ENCODE peak calls at places on chromosomes 7 and 10, in six cellular contexts. One of them, this sample, is unnamed.
A peak's percentile ranks its signal among the peaks of the same experiment; 100 is the strongest.

GRCh38 chr10:100858742-100859141 is 54.0 kb upstream of the SLF2 start:
- DNase-seq in HEK293T: no peak
- DNase-seq in HepG2: no peak
- DNase-seq in K562: no peak
- DNase-seq in GM12878: no peak
- DNase-seq in A549: no peak
- DNase-seq in this sample: no peak

GRCh38 chr10:3400368-3400767 is 227.8 kb upstream of the PITRM1 start:
- DNase-seq in K562: no peak
- DNase-seq in HEK293T: no peak
- DNase-seq in GM12878: no peak
- DNase-seq in HepG2: no peak
- DNase-seq in A549: no peak
- DNase-seq in this sample: peak; percentile 59

GRCh38 chr10:61397175-61397986 is 55.8 kb downstream of the TMEM26 start:
- DNase-seq in K562: no peak
- DNase-seq in HepG2: no peak
- DNase-seq in GM12878: no peak
- DNase-seq in HEK293T: no peak
- DNase-seq in A549: no peak
- DNase-seq in this sample: peak; percentile 48

GRCh38 chr7:156475666-156476065 is 164.9 kb upstream of the RNF32 start:
- DNase-seq in GM12878: no peak
- DNase-seq in HepG2: no peak
- DNase-seq in A549: peak; percentile 37
- DNase-seq in K562: no peak
- DNase-seq in HEK293T: no peak
- DNase-seq in this sample: peak; percentile 90

GRCh38 chr7:1624999-1625927 is 44.8 kb upstream of the ELFN1 start:
- DNase-seq in HEK293T: no peak
- DNase-seq in GM12878: no peak
- DNase-seq in K562: no peak
- DNase-seq in A549: no peak
- DNase-seq in HepG2: no peak
- DNase-seq in this sample: no peak

GRCh38 chr7:34949356-34949755 is 87.9 kb downstream of the DPY19L1 start:
- DNase-seq in HepG2: no peak
- DNase-seq in K562: no peak
- DNase-seq in A549: no peak
- DNase-seq in HEK293T: no peak
- DNase-seq in GM12878: no peak
- DNase-seq in this sample: peak; percentile 54

GRCh38 chr10:91796332-91797076 is 1.7 kb upstream of the TNKS2 start:
- DNase-seq in HEK293T: peak; percentile 16
- DNase-seq in GM12878: peak; percentile 64
- DNase-seq in HepG2: peak; percentile 4
- DNase-seq in A549: no peak
- DNase-seq in K562: peak; percentile 14
- DNase-seq in this sample: no peak

GRCh38 chr7:155190608-155191536 is 106.8 kb upstream of the INSIG1 start:
- DNase-seq in GM12878: no peak
- DNase-seq in HEK293T: peak; percentile 88
- DNase-seq in A549: peak; percentile 61
- DNase-seq in K562: peak; percentile 91
- DNase-seq in HepG2: no peak
- DNase-seq in this sample: no peak

GRCh38 chr10:21753497-21754270 is 219.7 kb downstream of the MLLT10 start:
- DNase-seq in HepG2: no peak
- DNase-seq in A549: no peak
- DNase-seq in GM12878: no peak
- DNase-seq in K562: no peak
- DNase-seq in HEK293T: no peak
- DNase-seq in this sample: no peak

GRCh38 chr7:147298611-147299043 is 1182.0 kb downstream of the CNTNAP2 start:
- DNase-seq in A549: no peak
- DNase-seq in K562: no peak
- DNase-seq in HepG2: no peak
- DNase-seq in GM12878: no peak
- DNase-seq in HEK293T: no peak
- DNase-seq in this sample: peak; percentile 41

GRCh38 chr10:81874878-81875679 is at the start of gene NRG3:
- DNase-seq in K562: no peak
- DNase-seq in HepG2: no peak
- DNase-seq in HEK293T: peak; percentile 30
- DNase-seq in A549: no peak
- DNase-seq in GM12878: no peak
- DNase-seq in this sample: no peak

GRCh38 chr7:37901236-37901827 is 15.3 kb downstream of the SFRP4 start:
- DNase-seq in HepG2: peak; percentile 56
- DNase-seq in HEK293T: peak; percentile 42
- DNase-seq in A549: peak; percentile 51
- DNase-seq in GM12878: no peak
- DNase-seq in K562: peak; percentile 40
- DNase-seq in this sample: peak; percentile 15

GRCh38 chr10:123157210-123157609 is 3.0 kb downstream of the BUB3 start:
- DNase-seq in HepG2: peak; percentile 67
- DNase-seq in K562: no peak
- DNase-seq in HEK293T: no peak
- DNase-seq in A549: no peak
- DNase-seq in GM12878: no peak
- DNase-seq in this sample: peak; percentile 82

GRCh38 chr10:86594535-86594934 is 59.8 kb upstream of the OPN4 start:
- DNase-seq in HEK293T: no peak
- DNase-seq in HepG2: no peak
- DNase-seq in K562: no peak
- DNase-seq in A549: no peak
- DNase-seq in GM12878: no peak
- DNase-seq in this sample: peak; percentile 60

GRCh38 chr7:12706900-12707536 is 19.6 kb downstream of the ARL4A start:
- DNase-seq in HepG2: no peak
- DNase-seq in HEK293T: no peak
- DNase-seq in GM12878: no peak
- DNase-seq in A549: no peak
- DNase-seq in K562: no peak
- DNase-seq in this sample: peak; percentile 84

GRCh38 chr10:126216221-126216701 is 172.0 kb downstream of the ADAM12 start:
- DNase-seq in HepG2: no peak
- DNase-seq in K562: no peak
- DNase-seq in HEK293T: peak; percentile 69
- DNase-seq in GM12878: no peak
- DNase-seq in A549: no peak
- DNase-seq in this sample: peak; percentile 28

GRCh38 chr10:35259769-35260397 is 76.4 kb upstream of the CCNY start:
- DNase-seq in HepG2: peak; percentile 14
- DNase-seq in A549: peak; percentile 58
- DNase-seq in GM12878: no peak
- DNase-seq in K562: no peak
- DNase-seq in HEK293T: no peak
- DNase-seq in this sample: peak; percentile 98

GRCh38 chr7:51949726-51950644 is 633.4 kb upstream of the COBL start:
- DNase-seq in GM12878: no peak
- DNase-seq in A549: no peak
- DNase-seq in HEK293T: no peak
- DNase-seq in K562: no peak
- DNase-seq in HepG2: no peak
- DNase-seq in this sample: no peak

GRCh38 chr10:12513775-12514663 is 164.7 kb downstream of the CAMK1D start:
- DNase-seq in HEK293T: no peak
- DNase-seq in A549: no peak
- DNase-seq in GM12878: no peak
- DNase-seq in K562: no peak
- DNase-seq in HepG2: no peak
- DNase-seq in this sample: peak; percentile 38

GRCh38 chr10:99540339-99540672 is 7.6 kb downstream of the NKX2-3 start:
- DNase-seq in GM12878: no peak
- DNase-seq in K562: no peak
- DNase-seq in A549: no peak
- DNase-seq in HEK293T: no peak
- DNase-seq in HepG2: no peak
- DNase-seq in this sample: no peak

GRCh38 chr10:18164093-18164492 is 23.9 kb downstream of the CACNB2 start:
- DNase-seq in HepG2: no peak
- DNase-seq in HEK293T: no peak
- DNase-seq in A549: no peak
- DNase-seq in GM12878: no peak
- DNase-seq in K562: no peak
- DNase-seq in this sample: peak; percentile 91

GRCh38 chr10:1425886-1426285 is 311.4 kb downstream of the ADARB2 start:
- DNase-seq in HepG2: no peak
- DNase-seq in HEK293T: no peak
- DNase-seq in K562: no peak
- DNase-seq in A549: no peak
- DNase-seq in GM12878: peak; percentile 50
- DNase-seq in this sample: no peak

GRCh38 chr10:103763374-103764202 is 91.8 kb downstream of the SH3PXD2A start:
- DNase-seq in HepG2: no peak
- DNase-seq in K562: peak; percentile 26
- DNase-seq in HEK293T: no peak
- DNase-seq in A549: no peak
- DNase-seq in GM12878: no peak
- DNase-seq in this sample: peak; percentile 46

GRCh38 chr10:97853006-97853405 is 3.4 kb downstream of the GOLGA7B start:
- DNase-seq in HepG2: no peak
- DNase-seq in K562: no peak
- DNase-seq in A549: no peak
- DNase-seq in GM12878: no peak
- DNase-seq in HEK293T: no peak
- DNase-seq in this sample: no peak

GRCh38 chr7:93442478-93443224 is 131.9 kb downstream of the CALCR start:
- DNase-seq in A549: peak; percentile 28
- DNase-seq in HepG2: peak; percentile 26
- DNase-seq in K562: peak; percentile 69
- DNase-seq in HEK293T: peak; percentile 66
- DNase-seq in GM12878: no peak
- DNase-seq in this sample: peak; percentile 13

DNA sequence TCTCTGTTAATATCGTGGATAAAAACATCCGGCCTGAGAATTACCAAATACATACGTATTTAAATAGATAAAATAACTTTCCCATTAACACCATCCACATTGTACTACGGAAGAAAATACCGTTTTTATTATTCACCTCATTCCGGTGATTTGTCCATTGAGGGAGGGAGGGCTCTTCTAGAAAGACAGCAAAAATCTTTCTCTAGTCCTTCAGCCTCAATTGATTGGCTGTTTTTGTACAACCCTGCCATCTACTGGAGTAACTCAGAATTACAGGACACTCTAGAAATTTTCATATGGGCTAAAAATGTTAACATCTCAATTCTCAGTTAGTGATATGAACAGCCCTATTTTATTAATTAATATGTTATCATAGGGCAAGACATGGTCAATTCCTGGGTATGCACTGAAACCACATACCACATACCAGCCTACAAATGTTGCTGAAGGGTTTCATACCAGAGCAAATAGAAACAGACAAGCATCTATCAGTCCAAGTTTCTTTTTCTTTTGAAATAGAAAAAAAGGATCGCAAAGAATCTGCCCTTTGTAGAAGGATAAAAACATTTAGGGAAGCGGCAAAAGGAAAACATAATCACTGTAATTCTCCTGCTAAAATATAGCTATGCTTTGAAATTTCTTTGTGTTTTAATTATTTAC is 55.8 kb upstream of the CDCA7L start:
- DNase-seq in HepG2: peak; percentile 27
- DNase-seq in A549: peak; percentile 72
- DNase-seq in HEK293T: peak; percentile 71
- DNase-seq in K562: peak; percentile 63
- DNase-seq in GM12878: peak; percentile 13
- DNase-seq in this sample: peak; percentile 80
- TF ChIP-seq BHLHE40 in HepG2: no peak
- TF ChIP-seq BHLHE40 in A549: no peak
- TF ChIP-seq BHLHE40 in HEK293T: no peak
- TF ChIP-seq BHLHE40 in K562: no peak
- TF ChIP-seq BHLHE40 in GM12878: no peak
- TF ChIP-seq BHLHE40 in this sample: no peak

GRCh38 chr7:43211276-43211675 is 98.8 kb downstream of the HECW1 start:
- DNase-seq in K562: no peak
- DNase-seq in HepG2: peak; percentile 3
- DNase-seq in A549: peak; percentile 25
- DNase-seq in GM12878: no peak
- DNase-seq in HEK293T: no peak
- DNase-seq in this sample: no peak
- TF ChIP-seq BHLHE40 in K562: no peak
- TF ChIP-seq BHLHE40 in HepG2: no peak
- TF ChIP-seq BHLHE40 in A549: no peak
- TF ChIP-seq BHLHE40 in GM12878: no peak
- TF ChIP-seq BHLHE40 in HEK293T: no peak
- TF ChIP-seq BHLHE40 in this sample: no peak

GRCh38 chr10:7475046-7475860 is 64.4 kb upstream of the SFMBT2 start:
- DNase-seq in A549: no peak
- DNase-seq in HepG2: no peak
- DNase-seq in HEK293T: peak; percentile 34
- DNase-seq in GM12878: no peak
- DNase-seq in K562: no peak
- DNase-seq in this sample: no peak
- TF ChIP-seq BHLHE40 in A549: no peak
- TF ChIP-seq BHLHE40 in HepG2: no peak
- TF ChIP-seq BHLHE40 in HEK293T: no peak
- TF ChIP-seq BHLHE40 in GM12878: no peak
- TF ChIP-seq BHLHE40 in K562: no peak
- TF ChIP-seq BHLHE40 in this sample: no peak

GRCh38 chr7:139230774-139231512 is at the start of gene UBN2:
- DNase-seq in HEK293T: peak; percentile 100
- DNase-seq in HepG2: peak; percentile 94
- DNase-seq in GM12878: peak; percentile 96
- DNase-seq in K562: peak; percentile 99
- DNase-seq in A549: peak; percentile 98
- DNase-seq in this sample: peak; percentile 97

GRCh38 chr7:139231513-139232376 is 708 bp downstream of the UBN2 start:
- DNase-seq in HEK293T: peak; percentile 60
- DNase-seq in K562: peak; percentile 82
- DNase-seq in A549: peak; percentile 11
- DNase-seq in GM12878: no peak
- DNase-seq in HepG2: peak; percentile 58
- DNase-seq in this sample: peak; percentile 6

GRCh38 chr7:139230484-139230773 is 608 bp upstream of the UBN2 start:
- DNase-seq in A549: no peak
- DNase-seq in GM12878: no peak
- DNase-seq in HEK293T: no peak
- DNase-seq in K562: no peak
- DNase-seq in HepG2: no peak
- DNase-seq in this sample: no peak

GRCh38 chr7:139232893-139233292 is 1.9 kb downstream of the UBN2 start:
- DNase-seq in GM12878: no peak
- DNase-seq in K562: no peak
- DNase-seq in HEK293T: no peak
- DNase-seq in A549: peak; percentile 18
- DNase-seq in HepG2: no peak
- DNase-seq in this sample: peak; percentile 51

GRCh38 chr7:139232377-139232717 is 1.3 kb downstream of the UBN2 start:
- DNase-seq in K562: no peak
- DNase-seq in HepG2: no peak
- DNase-seq in A549: peak; percentile 57
- DNase-seq in HEK293T: no peak
- DNase-seq in GM12878: no peak
- DNase-seq in this sample: peak; percentile 24
- TF ChIP-seq BHLHE40 in K562: no peak
- TF ChIP-seq BHLHE40 in HepG2: no peak
- TF ChIP-seq BHLHE40 in A549: no peak
- TF ChIP-seq BHLHE40 in HEK293T: no peak
- TF ChIP-seq BHLHE40 in GM12878: no peak
- TF ChIP-seq BHLHE40 in this sample: no peak

This sample was measured in IMR-90.